ENCODE peak calls at places on chromosomes 12 and 14, in nine cellular contexts. X is HFFc6, S is HT1080, K is uterus, Z is A549, U is AG09309, C is heart left ventricle, R is amniotic stem cell, H is GM12891. M is an unnamed sample.

GRCh38 chr12:23431006-23431405 is 518.5 kb downstream of the SOX5 start:
- DNase-seq in X (no peak), S (no peak), K (no peak), Z (no peak), U (no peak), C (no peak), R (no peak), H (no peak), M (no peak)

GRCh38 chr14:70808402-70809237 is 693 bp downstream of the MAP3K9 start:
- DNase-seq in X (no peak), S (no peak), K (no peak), Z (peak), U (no peak), C (peak), R (no peak), H (no peak), M (peak)

GRCh38 chr12:56220611-56221232 is 1.0 kb downstream of the RNF41 start:
- DNase-seq in X (peak), S (no peak), K (no peak), Z (no peak), U (peak), C (no peak), R (no peak), H (no peak), M (no peak)

GRCh38 chr14:89767861-89768268 is 186.7 kb downstream of the EFCAB11 start:
- DNase-seq in X (peak), S (peak), K (no peak), Z (peak), U (peak), C (no peak), R (peak), H (peak), M (peak)

GRCh38 chr12:80170915-80171314 is 71.6 kb downstream of the OTOGL start:
- DNase-seq in X (no peak), S (peak), K (no peak), Z (no peak), U (no peak), C (no peak), R (no peak), H (no peak), M (no peak)

GRCh38 chr12:118537481-118537917 is 161.1 kb downstream of the SUDS3 start:
- DNase-seq in X (no peak), S (no peak), K (peak), Z (no peak), U (no peak), C (peak), R (no peak), H (no peak), M (no peak)

GRCh38 chr14:38593477-38593876 is 337.6 kb upstream of the CLEC14A start:
- DNase-seq in X (no peak), S (no peak), K (no peak), Z (no peak), U (no peak), C (no peak), R (no peak), H (no peak), M (no peak)

GRCh38 chr14:81416981-81417380 is 16.9 kb upstream of the STON2 start:
- DNase-seq in X (no peak), S (no peak), K (no peak), Z (no peak), U (no peak), C (no peak), R (no peak), H (no peak), M (no peak)

GRCh38 chr14:53496668-53497067 is 343.5 kb upstream of the DDHD1 start:
- DNase-seq in X (no peak), S (no peak), K (no peak), Z (no peak), U (no peak), C (no peak), R (no peak), H (no peak), M (no peak)

GRCh38 chr12:108828774-108829173 is 28.6 kb downstream of the SSH1 start:
- DNase-seq in X (peak), S (peak), K (no peak), Z (no peak), U (peak), C (no peak), R (peak), H (no peak), M (no peak)

GRCh38 chr14:31208546-31209424 is 1.2 kb upstream of the HECTD1 start:
- DNase-seq in X (no peak), S (no peak), K (no peak), Z (no peak), U (no peak), C (no peak), R (no peak), H (peak), M (peak)

GRCh38 chr12:92561543-92561899 is 141.3 kb upstream of the PLEKHG7 start:
- DNase-seq in X (peak), S (no peak), K (peak), Z (no peak), U (peak), C (peak), R (no peak), H (no peak), M (no peak)

M was measured in activated naive CD8-positive, alpha-beta T cell treated with anti-CD3 and anti-CD28 coated beads, Interleukin-2, amount 10 ng/mL, durations not matched to agents 7 days and 5 days.